ENCODE peak calls at places on chromosomes 16 and 17, in seven cellular contexts. S, K, H, Y, P, R and V are unnamed samples.

GRCh38 chr17:75468311-75468754 is 11.9 kb downstream of the TMEM94 start:
- DNase-seq in R (no peak), Y (no peak), H (peak; percentile 72), P (no peak), S (no peak), K (no peak), V (no peak)

GRCh38 chr17:27349540-27350021 is 55.7 kb downstream of the WSB1 start:
- DNase-seq in H (no peak), Y (no peak), S (no peak), R (peak; percentile 68), K (peak; percentile 64), P (no peak), V (no peak)

GRCh38 chr16:79839851-79840321 is 239.3 kb upstream of the MAF start:
- DNase-seq in Y (no peak), H (no peak), K (no peak), S (no peak), R (no peak), P (no peak), V (no peak)

GRCh38 chr17:44247346-44248219 is 20.4 kb downstream of the SLC4A1 start:
- DNase-seq in H (no peak), R (no peak), P (no peak), S (no peak), K (no peak), Y (no peak), V (no peak)

GRCh38 chr16:70018254-70018653 is 67.1 kb downstream of the CLEC18A start:
- DNase-seq in K (peak; percentile 72), R (peak; percentile 61), P (peak; percentile 15), Y (peak; percentile 29), H (peak; percentile 80), S (no peak), V (no peak)

GRCh38 chr17:7029659-7030058 is 6.2 kb upstream of the SLC16A13 start:
- DNase-seq in P (no peak), H (no peak), R (no peak), K (no peak), S (no peak), Y (peak; percentile 92), V (no peak)

GRCh38 chr17:67779098-67779672 is 46.1 kb upstream of the BPTF start:
- DNase-seq in P (peak; percentile 71), R (peak; percentile 48), H (peak; percentile 74), Y (peak; percentile 33), S (peak; percentile 84), K (peak; percentile 90), V (no peak)

GRCh38 chr17:16419929-16420271 is 4.5 kb downstream of the TRPV2 start:
- DNase-seq in H (no peak), Y (no peak), P (no peak), K (no peak), R (no peak), S (no peak), V (no peak)

GRCh38 chr16:4805231-4805630 is 2.8 kb upstream of the ROGDI start:
- DNase-seq in S (no peak), H (no peak), K (no peak), Y (no peak), R (no peak), P (no peak), V (no peak)

GRCh38 chr17:9056566-9056965 is 35.3 kb downstream of the NTN1 start:
- DNase-seq in P (no peak), R (no peak), H (no peak), Y (no peak), S (no peak), K (no peak), V (no peak)

GRCh38 chr17:15981208-15981607 is 18.3 kb downstream of the ZSWIM7 start:
- DNase-seq in Y (no peak), H (no peak), S (no peak), R (no peak), K (no peak), P (no peak), V (no peak)

GRCh38 chr17:9644910-9645751 is at the start of gene USP43:
- DNase-seq in P (peak; percentile 62), K (peak; percentile 79), R (peak; percentile 32), Y (no peak), H (peak; percentile 6), S (peak; percentile 83), V (no peak)

GRCh38 chr17:54269886-54270285 is 447.2 kb downstream of the KIF2B start:
- DNase-seq in K (no peak), Y (no peak), H (no peak), R (no peak), P (no peak), S (no peak), V (no peak)

GRCh38 chr17:1779571-1780074 is 17.8 kb downstream of the SERPINF1 start:
- DNase-seq in P (no peak), R (no peak), Y (peak; percentile 76), K (no peak), S (no peak), H (no peak), V (peak; percentile 91)

GRCh38 chr17:57989011-57989345 is 924 bp upstream of the VEZF1 start:
- DNase-seq in Y (peak; percentile 55), S (no peak), P (peak; percentile 37), K (no peak), R (peak; percentile 64), H (peak; percentile 78), V (no peak)

GRCh38 chr17:62819511-62820221 is 11.6 kb upstream of the MARCHF10 start:
- DNase-seq in R (peak; percentile 71), S (no peak), H (peak; percentile 78), P (no peak), K (peak; percentile 64), Y (peak; percentile 90), V (no peak)

GRCh38 chr17:76556759-76557367 is 17.0 kb downstream of the PRCD start:
- DNase-seq in Y (no peak), P (no peak), H (peak; percentile 53), R (no peak), K (peak; percentile 55), S (no peak), V (no peak)

GRCh38 chr17:2137342-2138098 is 82.6 kb downstream of the HIC1 start:
- DNase-seq in R (peak; percentile 34), K (peak; percentile 93), P (no peak), H (no peak), S (peak; percentile 53), Y (no peak), V (no peak)

GRCh38 chr17:77011173-77012011 is 129.4 kb upstream of the SEC14L1 start:
- DNase-seq in S (peak; percentile 86), R (peak; percentile 48), Y (peak; percentile 53), H (peak; percentile 53), K (peak; percentile 77), P (peak; percentile 36), V (peak; percentile 12)

GRCh38 chr17:1301546-1301945 is 22.1 kb downstream of the TRARG1 start:
- DNase-seq in H (no peak), S (no peak), P (no peak), Y (no peak), K (no peak), R (no peak), V (no peak)

GRCh38 chr16:69201291-69201690 is 14.3 kb downstream of the SNTB2 start:
- DNase-seq in Y (no peak), P (no peak), K (no peak), R (no peak), H (no peak), S (no peak), V (no peak)

GRCh38 chr16:89507834-89508590 is at the start of gene SPG7:
- DNase-seq in Y (peak; percentile 91), S (peak; percentile 95), R (peak; percentile 66), H (peak; percentile 75), P (peak; percentile 95), K (peak; percentile 91), V (no peak)

GRCh38 chr16:81582655-81583441 is 138.2 kb downstream of the CMIP start:
- DNase-seq in S (no peak), H (peak; percentile 79), Y (no peak), K (no peak), P (no peak), R (no peak), V (no peak)

GRCh38 chr16:81583893-81584705 is 139.5 kb downstream of the CMIP start:
- DNase-seq in R (peak; percentile 74), K (no peak), S (no peak), H (no peak), Y (no peak), P (no peak), V (no peak)

GRCh38 chr16:81578015-81578554 is 133.5 kb downstream of the CMIP start:
- DNase-seq in P (no peak), K (no peak), R (no peak), Y (no peak), S (no peak), H (no peak), V (no peak)

GRCh38 chr16:81578636-81579413 is 134.2 kb downstream of the CMIP start:
- DNase-seq in Y (no peak), H (no peak), R (no peak), P (no peak), S (no peak), K (no peak), V (no peak)

DNA sequence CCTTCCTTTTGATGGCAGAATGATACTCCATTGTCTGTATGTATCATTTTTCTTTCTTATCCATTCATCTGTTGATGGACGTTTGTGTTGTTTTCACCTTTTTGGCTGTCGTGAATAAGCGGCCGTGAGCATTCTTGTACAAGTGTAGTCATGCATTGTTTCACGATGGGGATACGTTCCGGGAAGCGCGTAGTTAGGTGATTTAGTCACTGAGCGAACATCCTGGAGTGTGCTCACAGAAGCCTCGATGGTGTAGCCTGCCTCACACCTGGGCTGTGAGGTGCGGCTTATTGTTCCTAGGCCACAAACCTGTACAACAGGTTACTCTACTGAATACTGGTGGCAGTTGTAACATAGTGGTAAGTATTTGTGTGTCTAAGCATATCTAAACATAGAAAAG is 136.5 kb downstream of the CMIP start:
- DNase-seq in Y (no peak), R (no peak), K (no peak), P (no peak), H (no peak), S (no peak), V (no peak)
- TF ChIP-seq POLR2AphosphoS5 in Y (no peak), R (no peak), K (no peak), P (no peak), H (no peak), S (no peak), V (no peak)

DNA sequence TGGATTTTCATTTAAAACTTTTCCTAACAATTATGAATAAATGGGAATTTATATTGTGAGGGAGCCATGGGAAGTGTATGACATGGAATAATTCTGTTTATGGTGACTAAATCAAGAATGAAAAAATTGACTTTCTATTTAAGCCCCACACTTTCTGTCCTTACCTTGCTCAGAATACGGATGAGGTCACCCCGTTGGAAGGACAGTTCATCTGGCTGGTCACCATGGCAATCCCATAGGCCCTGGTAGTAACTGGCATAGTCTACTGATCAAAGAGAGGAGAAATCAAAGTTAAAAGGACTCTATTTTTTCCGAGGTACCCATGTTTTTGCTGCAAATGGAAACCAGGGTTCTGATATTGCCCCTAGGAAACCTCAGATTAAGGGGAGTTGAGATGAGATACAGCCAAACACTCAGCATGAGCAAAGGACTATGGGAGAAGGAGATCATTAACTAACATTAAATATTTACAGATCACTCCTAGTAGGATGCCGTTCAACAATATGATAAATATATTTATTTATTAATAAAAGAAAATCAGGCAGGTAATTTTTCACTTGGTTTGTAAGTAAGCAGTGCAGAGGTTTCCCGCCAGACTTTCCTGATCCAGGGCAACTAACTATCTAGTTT is 54.9 kb downstream of the SNX11 start:
- DNase-seq in Y (no peak), K (no peak), R (no peak), P (no peak), S (no peak), H (no peak), V (no peak)
- TF ChIP-seq EZH2 in Y (no peak), K (no peak), R (no peak), P (no peak), S (no peak), H (no peak), V (no peak)

GRCh38 chr16:28210264-28210663 is 1.5 kb downstream of the XPO6 start:
- DNase-seq in H (no peak), S (no peak), K (no peak), R (no peak), P (no peak), Y (peak; percentile 32), V (no peak)
- TF ChIP-seq POLR2AphosphoS5 in H (no peak), S (no peak), K (no peak), R (no peak), P (no peak), Y (no peak), V (no peak)

GRCh38 chr17:37490022-37490587 is 414 bp downstream of the DUSP14 start:
- DNase-seq in K (peak; percentile 85), Y (peak; percentile 69), P (no peak), R (no peak), H (peak; percentile 52), S (peak; percentile 83), V (no peak)
- TF ChIP-seq EZH2 in K (no peak), Y (no peak), P (no peak), R (no peak), H (no peak), S (no peak), V (no peak)